ENCODE peak calls at places on chromosomes 6 and 20, in eight cellular contexts. One of them, this sample, is unnamed.

GRCh38 chr6:133918208-133918930 is 29.5 kb downstream of the TCF21 start:
- DNase-seq in endothelial cell of umbilical vein: no peak
- DNase-seq in GM23338: no peak
- DNase-seq in PC-3: no peak
- DNase-seq in fibroblast of lung: no peak
- DNase-seq in astrocyte: no peak
- DNase-seq in HCT116: no peak
- DNase-seq in mammary epithelial cell: no peak
- DNase-seq in this sample: no peak

GRCh38 chr20:1829531-1829930 is 65.7 kb upstream of the SIRPA start:
- DNase-seq in fibroblast of lung: no peak
- DNase-seq in endothelial cell of umbilical vein: no peak
- DNase-seq in GM23338: no peak
- DNase-seq in mammary epithelial cell: no peak
- DNase-seq in astrocyte: no peak
- DNase-seq in HCT116: no peak
- DNase-seq in PC-3: no peak
- DNase-seq in this sample: no peak

GRCh38 chr6:27867051-27867940 is 44.9 kb downstream of the OR2B2 start:
- DNase-seq in PC-3: no peak
- DNase-seq in GM23338: peak
- DNase-seq in mammary epithelial cell: peak
- DNase-seq in HCT116: no peak
- DNase-seq in endothelial cell of umbilical vein: peak
- DNase-seq in astrocyte: peak
- DNase-seq in fibroblast of lung: peak
- DNase-seq in this sample: no peak

GRCh38 chr6:94071835-94072234 is 652.5 kb upstream of the EPHA7 start:
- DNase-seq in endothelial cell of umbilical vein: no peak
- DNase-seq in fibroblast of lung: peak
- DNase-seq in GM23338: peak
- DNase-seq in mammary epithelial cell: no peak
- DNase-seq in astrocyte: no peak
- DNase-seq in HCT116: no peak
- DNase-seq in PC-3: peak
- DNase-seq in this sample: no peak

GRCh38 chr6:89007209-89008001 is 44.0 kb upstream of the RNGTT start:
- DNase-seq in endothelial cell of umbilical vein: no peak
- DNase-seq in mammary epithelial cell: no peak
- DNase-seq in HCT116: no peak
- DNase-seq in PC-3: no peak
- DNase-seq in astrocyte: no peak
- DNase-seq in GM23338: peak
- DNase-seq in fibroblast of lung: peak
- DNase-seq in this sample: no peak

GRCh38 chr6:128598561-128598960 is 78.2 kb upstream of the PTPRK start:
- DNase-seq in HCT116: peak
- DNase-seq in GM23338: no peak
- DNase-seq in endothelial cell of umbilical vein: no peak
- DNase-seq in mammary epithelial cell: peak
- DNase-seq in fibroblast of lung: no peak
- DNase-seq in PC-3: peak
- DNase-seq in astrocyte: no peak
- DNase-seq in this sample: peak

GRCh38 chr20:20084296-20084752 is 32.0 kb downstream of the CFAP61 start:
- DNase-seq in astrocyte: no peak
- DNase-seq in endothelial cell of umbilical vein: no peak
- DNase-seq in HCT116: no peak
- DNase-seq in fibroblast of lung: no peak
- DNase-seq in mammary epithelial cell: no peak
- DNase-seq in PC-3: no peak
- DNase-seq in GM23338: no peak
- DNase-seq in this sample: no peak

GRCh38 chr6:96716221-96716620 is 121.1 kb downstream of the GPR63 start:
- DNase-seq in mammary epithelial cell: no peak
- DNase-seq in fibroblast of lung: no peak
- DNase-seq in astrocyte: no peak
- DNase-seq in GM23338: peak
- DNase-seq in HCT116: no peak
- DNase-seq in endothelial cell of umbilical vein: no peak
- DNase-seq in PC-3: no peak
- DNase-seq in this sample: no peak

GRCh38 chr6:166862287-166862977 is 93.9 kb downstream of the RNASET2 start:
- DNase-seq in endothelial cell of umbilical vein: no peak
- DNase-seq in HCT116: no peak
- DNase-seq in PC-3: no peak
- DNase-seq in fibroblast of lung: no peak
- DNase-seq in GM23338: peak
- DNase-seq in mammary epithelial cell: no peak
- DNase-seq in astrocyte: peak
- DNase-seq in this sample: no peak

GRCh38 chr6:117272886-117273285 is 7.5 kb downstream of the VGLL2 start:
- DNase-seq in astrocyte: no peak
- DNase-seq in mammary epithelial cell: no peak
- DNase-seq in HCT116: no peak
- DNase-seq in endothelial cell of umbilical vein: no peak
- DNase-seq in PC-3: no peak
- DNase-seq in GM23338: no peak
- DNase-seq in fibroblast of lung: no peak
- DNase-seq in this sample: no peak

GRCh38 chr6:73704260-73704659 is 8.3 kb downstream of the CD109 start:
- DNase-seq in mammary epithelial cell: peak
- DNase-seq in fibroblast of lung: peak
- DNase-seq in endothelial cell of umbilical vein: peak
- DNase-seq in PC-3: peak
- DNase-seq in astrocyte: peak
- DNase-seq in HCT116: peak
- DNase-seq in GM23338: no peak
- DNase-seq in this sample: peak

GRCh38 chr6:53161481-53162009 is 12.9 kb upstream of the GCM1 start:
- DNase-seq in endothelial cell of umbilical vein: peak
- DNase-seq in astrocyte: peak
- DNase-seq in GM23338: no peak
- DNase-seq in fibroblast of lung: no peak
- DNase-seq in mammary epithelial cell: no peak
- DNase-seq in PC-3: no peak
- DNase-seq in HCT116: no peak
- DNase-seq in this sample: peak

GRCh38 chr6:27297484-27297856 is 14.6 kb downstream of the POM121L2 start:
- DNase-seq in GM23338: no peak
- DNase-seq in astrocyte: no peak
- DNase-seq in endothelial cell of umbilical vein: no peak
- DNase-seq in PC-3: no peak
- DNase-seq in fibroblast of lung: no peak
- DNase-seq in mammary epithelial cell: no peak
- DNase-seq in HCT116: no peak
- DNase-seq in this sample: no peak

GRCh38 chr6:132362318-132363185 is 38.7 kb downstream of the MOXD1 start:
- DNase-seq in endothelial cell of umbilical vein: peak
- DNase-seq in astrocyte: no peak
- DNase-seq in HCT116: no peak
- DNase-seq in PC-3: peak
- DNase-seq in mammary epithelial cell: no peak
- DNase-seq in GM23338: no peak
- DNase-seq in fibroblast of lung: peak
- DNase-seq in this sample: no peak

GRCh38 chr6:63764318-63764916 is 128.8 kb downstream of the PHF3 start:
- DNase-seq in GM23338: peak
- DNase-seq in HCT116: peak
- DNase-seq in mammary epithelial cell: no peak
- DNase-seq in endothelial cell of umbilical vein: peak
- DNase-seq in fibroblast of lung: peak
- DNase-seq in astrocyte: peak
- DNase-seq in PC-3: peak
- DNase-seq in this sample: no peak

GRCh38 chr20:9070304-9070703 is 1.4 kb downstream of the PLCB4 start:
- DNase-seq in HCT116: no peak
- DNase-seq in endothelial cell of umbilical vein: no peak
- DNase-seq in PC-3: no peak
- DNase-seq in fibroblast of lung: no peak
- DNase-seq in GM23338: no peak
- DNase-seq in mammary epithelial cell: no peak
- DNase-seq in astrocyte: no peak
- DNase-seq in this sample: no peak

GRCh38 chr6:95127266-95127665 is 450.1 kb upstream of the MANEA start:
- DNase-seq in mammary epithelial cell: no peak
- DNase-seq in fibroblast of lung: no peak
- DNase-seq in astrocyte: no peak
- DNase-seq in endothelial cell of umbilical vein: no peak
- DNase-seq in HCT116: no peak
- DNase-seq in GM23338: no peak
- DNase-seq in PC-3: no peak
- DNase-seq in this sample: no peak

GRCh38 chr20:768426-768978 is at the start of gene SLC52A3:
- DNase-seq in GM23338: peak
- DNase-seq in fibroblast of lung: no peak
- DNase-seq in astrocyte: no peak
- DNase-seq in endothelial cell of umbilical vein: no peak
- DNase-seq in mammary epithelial cell: peak
- DNase-seq in PC-3: peak
- DNase-seq in HCT116: peak
- DNase-seq in this sample: peak

GRCh38 chr6:151113641-151114040 is 126.1 kb upstream of the AKAP12 start:
- DNase-seq in fibroblast of lung: no peak
- DNase-seq in HCT116: no peak
- DNase-seq in endothelial cell of umbilical vein: no peak
- DNase-seq in GM23338: no peak
- DNase-seq in mammary epithelial cell: no peak
- DNase-seq in astrocyte: no peak
- DNase-seq in PC-3: no peak
- DNase-seq in this sample: no peak

DNA sequence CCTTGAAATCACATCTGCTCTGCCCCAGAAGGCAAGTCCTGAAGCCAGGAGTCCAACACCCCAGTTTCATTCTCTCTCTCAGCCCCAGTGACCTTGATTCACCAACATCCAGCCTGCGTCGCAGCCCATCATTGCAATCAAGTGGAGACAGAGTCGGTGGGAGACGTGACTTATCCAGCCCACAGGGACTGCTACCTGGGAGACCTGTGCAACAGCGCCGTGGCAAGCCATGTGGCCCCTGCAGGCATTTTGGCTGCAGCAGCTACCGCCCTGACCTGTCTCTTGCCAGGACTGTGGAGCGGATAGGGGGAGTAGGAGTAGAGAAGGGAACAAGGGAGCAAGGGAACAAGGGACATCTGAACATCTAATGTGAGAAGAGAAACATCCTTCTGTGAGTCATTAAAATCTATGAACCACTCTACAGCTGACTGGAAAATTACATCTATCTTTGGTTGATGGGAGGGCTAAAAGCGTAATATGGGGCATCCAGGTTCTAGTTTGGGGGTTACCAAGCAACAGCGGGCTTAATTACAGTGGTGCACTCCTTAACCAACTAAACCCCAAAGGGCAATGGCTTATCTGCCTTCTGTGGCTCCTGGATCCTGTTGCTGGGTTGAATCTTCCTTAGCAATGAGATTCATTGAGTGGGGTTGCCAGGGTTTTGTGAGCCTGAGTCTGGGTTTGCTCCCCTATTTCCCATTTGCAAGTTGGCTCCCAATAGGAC is 2.5 kb downstream of the LY6G6D start:
- DNase-seq in PC-3: peak
- DNase-seq in HCT116: no peak
- DNase-seq in mammary epithelial cell: peak
- DNase-seq in GM23338: peak
- DNase-seq in fibroblast of lung: no peak
- DNase-seq in astrocyte: no peak
- DNase-seq in endothelial cell of umbilical vein: no peak
- DNase-seq in this sample: no peak
- TF ChIP-seq EZH2 in PC-3: no peak
- TF ChIP-seq EZH2 in HCT116: no peak
- TF ChIP-seq EZH2 in mammary epithelial cell: no peak
- TF ChIP-seq EZH2 in GM23338: no peak
- TF ChIP-seq EZH2 in fibroblast of lung: no peak
- TF ChIP-seq EZH2 in astrocyte: no peak
- TF ChIP-seq EZH2 in endothelial cell of umbilical vein: no peak
- TF ChIP-seq EZH2 in this sample: no peak

GRCh38 chr6:37807656-37808055 is 11.9 kb upstream of the ZFAND3 start:
- DNase-seq in endothelial cell of umbilical vein: no peak
- DNase-seq in HCT116: no peak
- DNase-seq in astrocyte: no peak
- DNase-seq in PC-3: no peak
- DNase-seq in GM23338: peak
- DNase-seq in fibroblast of lung: no peak
- DNase-seq in mammary epithelial cell: peak
- DNase-seq in this sample: no peak
- TF ChIP-seq CTCF in endothelial cell of umbilical vein: no peak
- TF ChIP-seq CTCF in HCT116: no peak
- TF ChIP-seq CTCF in astrocyte: no peak
- TF ChIP-seq CTCF in PC-3: no peak
- TF ChIP-seq CTCF in GM23338: no peak
- TF ChIP-seq CTCF in fibroblast of lung: peak
- TF ChIP-seq CTCF in mammary epithelial cell: peak
- TF ChIP-seq CTCF in this sample: no peak

GRCh38 chr20:38725458-38725958 is 1.2 kb downstream of the SLC32A1 start:
- DNase-seq in fibroblast of lung: no peak
- DNase-seq in astrocyte: no peak
- DNase-seq in mammary epithelial cell: no peak
- DNase-seq in PC-3: no peak
- DNase-seq in GM23338: no peak
- DNase-seq in HCT116: no peak
- DNase-seq in endothelial cell of umbilical vein: no peak
- DNase-seq in this sample: no peak

GRCh38 chr20:38725959-38726848 is 1.9 kb downstream of the SLC32A1 start:
- DNase-seq in astrocyte: no peak
- DNase-seq in endothelial cell of umbilical vein: peak
- DNase-seq in PC-3: peak
- DNase-seq in HCT116: no peak
- DNase-seq in mammary epithelial cell: no peak
- DNase-seq in GM23338: peak
- DNase-seq in fibroblast of lung: peak
- DNase-seq in this sample: peak

GRCh38 chr20:38727602-38728236 is 3.4 kb downstream of the SLC32A1 start:
- DNase-seq in astrocyte: no peak
- DNase-seq in PC-3: no peak
- DNase-seq in mammary epithelial cell: no peak
- DNase-seq in HCT116: no peak
- DNase-seq in GM23338: no peak
- DNase-seq in fibroblast of lung: no peak
- DNase-seq in endothelial cell of umbilical vein: no peak
- DNase-seq in this sample: no peak

GRCh38 chr20:38728237-38728761 is 4.0 kb downstream of the SLC32A1 start:
- DNase-seq in astrocyte: no peak
- DNase-seq in endothelial cell of umbilical vein: no peak
- DNase-seq in PC-3: no peak
- DNase-seq in GM23338: peak
- DNase-seq in HCT116: no peak
- DNase-seq in mammary epithelial cell: no peak
- DNase-seq in fibroblast of lung: no peak
- DNase-seq in this sample: no peak

GRCh38 chr20:38726849-38727601 is 2.7 kb downstream of the SLC32A1 start:
- DNase-seq in HCT116: no peak
- DNase-seq in mammary epithelial cell: no peak
- DNase-seq in fibroblast of lung: peak
- DNase-seq in endothelial cell of umbilical vein: peak
- DNase-seq in PC-3: no peak
- DNase-seq in GM23338: peak
- DNase-seq in astrocyte: no peak
- DNase-seq in this sample: no peak
- TF ChIP-seq EZH2 in HCT116: no peak
- TF ChIP-seq EZH2 in mammary epithelial cell: peak
- TF ChIP-seq EZH2 in fibroblast of lung: peak
- TF ChIP-seq EZH2 in endothelial cell of umbilical vein: peak
- TF ChIP-seq EZH2 in PC-3: no peak
- TF ChIP-seq EZH2 in GM23338: peak
- TF ChIP-seq EZH2 in astrocyte: peak
- TF ChIP-seq EZH2 in this sample: no peak

GRCh38 chr6:16482702-16483314 is 244.4 kb downstream of the GMPR start:
- DNase-seq in PC-3: no peak
- DNase-seq in fibroblast of lung: no peak
- DNase-seq in mammary epithelial cell: no peak
- DNase-seq in endothelial cell of umbilical vein: no peak
- DNase-seq in astrocyte: no peak
- DNase-seq in GM23338: no peak
- DNase-seq in HCT116: no peak
- DNase-seq in this sample: no peak
- TF ChIP-seq CTCF in PC-3: no peak
- TF ChIP-seq CTCF in fibroblast of lung: no peak
- TF ChIP-seq CTCF in mammary epithelial cell: no peak
- TF ChIP-seq CTCF in endothelial cell of umbilical vein: no peak
- TF ChIP-seq CTCF in astrocyte: no peak
- TF ChIP-seq CTCF in GM23338: no peak
- TF ChIP-seq CTCF in HCT116: no peak
- TF ChIP-seq CTCF in this sample: no peak

This sample was measured in PC-9.